ENCODE peak calls at places on chromosomes 5 and 9, in four cellular contexts. U is fibroblast of lung, P is omental fat pad, O is colonic mucosa. D is an unnamed sample.

GRCh38 chr5:435961-436640 is 6.9 kb upstream of the EXOC3 start:
- DNase-seq in O (no peak), P (no peak), U (peak), D (peak)

GRCh38 chr5:55569513-55569865 is 34.7 kb upstream of the PLPP1 start:
- DNase-seq in U (no peak), P (no peak), O (no peak), D (peak)

GRCh38 chr5:132363431-132364112 is 5.9 kb upstream of the SLC22A5 start:
- DNase-seq in O (no peak), U (peak), P (no peak), D (peak)

GRCh38 chr5:32182463-32183081 is 8.5 kb upstream of the GOLPH3 start:
- DNase-seq in O (no peak), P (no peak), U (no peak), D (no peak)

GRCh38 chr9:4591123-4591500 is 71.0 kb upstream of the PLPP6 start:
- DNase-seq in P (no peak), O (no peak), U (no peak), D (no peak)

GRCh38 chr5:173989432-173990082 is 587 bp downstream of the C5orf47 start:
- DNase-seq in O (no peak), U (no peak), P (no peak), D (no peak)

GRCh38 chr5:140041492-140042421 is 1.3 kb downstream of the NRG2 start:
- DNase-seq in U (peak), O (peak), P (peak), D (peak)

GRCh38 chr5:150560401-150561191 is 52.7 kb downstream of the NDST1 start:
- DNase-seq in O (peak), U (peak), P (peak), D (peak)

GRCh38 chr9:90046317-90046861 is 441.6 kb downstream of the GADD45G start:
- DNase-seq in O (no peak), P (no peak), U (no peak), D (no peak)

GRCh38 chr9:13904311-13904710 is 409.6 kb downstream of the NFIB start:
- DNase-seq in U (no peak), O (no peak), P (no peak), D (no peak)

GRCh38 chr9:13899924-13900323 is 414.0 kb downstream of the NFIB start:
- DNase-seq in O (no peak), U (no peak), P (no peak), D (no peak)

GRCh38 chr9:13900449-13900848 is 413.5 kb downstream of the NFIB start:
- DNase-seq in P (no peak), U (no peak), O (no peak), D (no peak)

GRCh38 chr9:13901176-13901575 is 412.8 kb downstream of the NFIB start:
- DNase-seq in U (no peak), P (no peak), O (no peak), D (no peak)

DNA sequence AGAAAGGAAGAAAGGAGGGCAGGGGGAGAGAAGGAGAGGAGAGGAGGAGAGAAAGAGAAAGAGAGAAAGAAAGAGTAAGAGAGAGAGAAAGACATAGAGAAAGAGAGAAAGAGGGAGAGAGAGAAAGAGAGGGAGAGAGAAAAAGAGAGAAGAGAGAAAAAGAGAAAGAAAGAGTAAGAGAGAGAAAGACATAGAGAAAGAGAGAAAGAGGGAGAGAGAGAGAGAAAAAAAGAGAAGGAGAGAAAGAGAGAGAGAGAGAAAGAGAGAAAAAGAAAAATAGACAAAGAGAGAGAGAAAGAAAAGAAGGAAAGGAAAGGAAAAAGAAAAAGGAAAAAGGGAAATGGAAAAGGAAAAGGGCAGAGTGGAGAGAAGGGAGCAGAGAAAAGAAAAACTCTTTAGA is 411.7 kb downstream of the NFIB start:
- DNase-seq in O (no peak), P (no peak), U (no peak), D (no peak)
- TF ChIP-seq CTCF in O (no peak), P (no peak), U (no peak), D (no peak)

DNA sequence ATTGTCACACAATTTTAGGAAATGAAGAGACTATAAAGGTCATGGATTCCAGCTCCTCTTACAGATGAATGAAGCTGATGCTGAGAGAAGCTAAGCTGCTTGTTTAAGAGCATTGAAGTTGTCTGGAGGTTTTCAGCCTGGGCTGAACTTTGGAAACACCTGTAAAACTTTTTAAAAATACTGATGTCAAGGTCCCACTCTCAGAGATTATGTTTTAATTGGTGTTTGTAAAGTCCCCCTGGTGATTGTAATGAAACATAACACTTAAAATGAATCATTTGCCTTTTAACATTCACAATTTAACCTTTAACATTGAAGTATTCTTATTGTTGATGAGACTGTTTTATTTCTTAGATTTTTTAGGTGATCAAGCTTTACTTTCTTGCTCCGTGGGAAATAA is 16.4 kb downstream of the RAD23B start:
- DNase-seq in P (no peak), U (no peak), O (no peak), D (peak)
- TF ChIP-seq CTCF in P (no peak), U (no peak), O (no peak), D (peak)

DNA sequence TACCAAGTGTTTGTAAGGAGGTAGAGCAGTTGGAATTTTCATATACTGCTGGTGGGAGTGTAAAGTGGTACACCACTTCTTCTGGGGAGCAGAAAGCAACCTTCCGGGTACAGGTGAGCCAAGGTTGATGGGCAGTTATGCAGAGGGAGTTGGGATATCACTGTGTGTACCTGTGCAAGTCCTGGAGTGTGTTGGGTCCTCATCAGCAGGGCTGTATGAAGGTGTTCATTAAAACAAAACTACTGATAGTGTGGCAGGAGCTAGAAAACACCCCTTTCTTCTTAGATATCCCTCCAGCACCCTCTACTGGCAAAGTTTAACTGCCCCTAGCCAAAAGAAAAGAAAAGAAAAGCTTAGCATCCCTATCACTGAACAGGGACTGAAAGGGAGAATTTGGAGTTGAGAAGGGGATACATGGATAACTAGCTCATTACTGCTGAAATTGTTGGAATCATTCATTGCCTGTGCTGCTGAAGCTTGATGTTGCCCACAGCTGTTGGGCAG is 10.7 kb downstream of the MARCHF6 start:
- DNase-seq in O (no peak), U (no peak), P (no peak), D (no peak)
- TF ChIP-seq CTCF in O (no peak), U (no peak), P (no peak), D (no peak)

GRCh38 chr9:129174724-129175514 is 3.1 kb downstream of the IER5L start:
- DNase-seq in P (no peak), O (peak), U (peak), D (peak)
- TF ChIP-seq CTCF in P (no peak), O (no peak), U (no peak), D (no peak)

GRCh38 chr9:69258551-69258950 is 66.5 kb upstream of the ENTREP1 start:
- DNase-seq in O (no peak), U (no peak), P (no peak), D (no peak)

GRCh38 chr9:69260161-69260560 is 64.9 kb upstream of the ENTREP1 start:
- DNase-seq in O (no peak), U (no peak), P (no peak), D (no peak)

GRCh38 chr9:69265891-69266290 is 59.1 kb upstream of the ENTREP1 start:
- DNase-seq in U (peak), P (no peak), O (no peak), D (peak)

GRCh38 chr9:69264526-69264925 is 60.5 kb upstream of the ENTREP1 start:
- DNase-seq in U (no peak), O (no peak), P (no peak), D (no peak)

GRCh38 chr9:69261636-69262035 is 63.4 kb upstream of the ENTREP1 start:
- DNase-seq in P (no peak), U (no peak), O (no peak), D (no peak)
- TF ChIP-seq CTCF in P (no peak), U (no peak), O (no peak), D (no peak)

GRCh38 chr5:27682600-27682999 is 644.2 kb upstream of the CDH9 start:
- DNase-seq in U (no peak), O (no peak), P (no peak), D (no peak)
- TF ChIP-seq CTCF in U (no peak), O (no peak), P (no peak), D (no peak)

DNA sequence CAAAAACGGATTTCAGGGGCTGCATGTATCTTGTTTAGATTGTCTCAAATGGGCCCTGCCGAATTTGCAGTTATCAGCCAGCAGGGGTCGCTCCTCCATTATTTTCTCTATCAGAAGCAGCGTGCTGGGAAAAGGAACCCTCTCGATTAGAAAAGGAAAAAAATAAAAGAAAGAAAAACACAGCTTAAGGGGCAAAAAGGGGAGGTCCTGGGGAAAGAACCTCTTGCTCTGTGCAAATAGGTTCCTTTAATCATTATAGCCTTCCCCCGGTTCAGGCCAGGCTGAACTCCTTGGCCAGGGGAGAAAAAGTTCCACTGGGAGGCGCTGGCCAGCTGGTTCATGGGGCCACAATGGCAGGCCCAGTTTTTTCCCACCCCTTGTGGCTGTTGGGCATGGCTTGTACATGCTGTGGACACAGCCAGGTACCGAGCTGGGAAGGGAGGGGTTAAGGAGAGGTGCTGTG is 25.0 kb upstream of the CAPSL start:
- DNase-seq in U (peak), P (no peak), O (peak), D (peak)
- TF ChIP-seq CTCF in U (peak), P (no peak), O (peak), D (peak)

D was measured in fibroblast of mammary gland.